ENCODE peak calls at places on chromosomes 1 and 21, in five cellular contexts. M is NCI-H510A treated with DMSO at 0.1 percent for 48 hours; F is fibroblast of lung; E is endothelial cell; O is activated CD4-positive, alpha-beta T cell treated with anti-CD3 and anti-CD28 coated beads, Interleukin-2, amount 50 U/mL, for 1 hour. V is an unnamed sample.

GRCh38 chr1:87115317-87115885 is 201.0 kb downstream of the HS2ST1 start:
- DNase-seq in M (no peak), F (peak; percentile 74), E (no peak), O (no peak), V (peak; percentile 93)

GRCh38 chr1:35923841-35924240 is 7.1 kb upstream of the AGO3 start:
- DNase-seq in M (no peak), F (no peak), E (no peak), O (no peak), V (peak; percentile 6)

GRCh38 chr1:225437710-225438437 is 10.0 kb upstream of the LBR start:
- DNase-seq in M (no peak), F (peak; percentile 57), E (peak; percentile 44), O (no peak), V (peak; percentile 31)

GRCh38 chr1:244801246-244801645 is 34.2 kb upstream of the COX20 start:
- DNase-seq in M (peak; percentile 10), F (peak; percentile 34), E (peak; percentile 15), O (peak; percentile 53), V (peak; percentile 43)

GRCh38 chr1:235913311-235913710 is 46.6 kb upstream of the LYST start:
- DNase-seq in M (no peak), F (no peak), E (no peak), O (no peak), V (no peak)

GRCh38 chr1:15833842-15834405 is 13.6 kb upstream of the SPEN start:
- DNase-seq in M (peak; percentile 90), F (no peak), E (no peak), O (no peak), V (no peak)

GRCh38 chr21:29074783-29075182 is 1.3 kb upstream of the CCT8 start:
- DNase-seq in M (no peak), F (no peak), E (no peak), O (no peak), V (no peak)

GRCh38 chr21:42844411-42845113 is 34.8 kb downstream of the WDR4 start:
- DNase-seq in M (no peak), F (no peak), E (no peak), O (no peak), V (no peak)

GRCh38 chr1:43038232-43038929 is 79.7 kb upstream of the SLC2A1 start:
- DNase-seq in M (no peak), F (no peak), E (no peak), O (no peak), V (no peak)